ENCODE peak calls at places on chromosomes 7 and 10, in nine cellular contexts. L is HEK293T, M is MV-4-11, C is transverse colon, G is amniotic stem cell, V is T-helper 2 cell, K is T-cell, N is pulmonary artery endothelial cell, F is ACHN. W is an unnamed sample.

GRCh38 chr10:43206391-43207235 is 60.3 kb downstream of the RASGEF1A start:
- DNase-seq in G (no peak), N (no peak), F (no peak), C (peak), L (no peak), M (no peak), K (no peak), V (no peak), W (no peak)

GRCh38 chr7:102942181-102942882 is 29.5 kb downstream of the LRRC17 start:
- DNase-seq in N (no peak), C (no peak), K (no peak), F (no peak), M (no peak), G (no peak), L (no peak), V (no peak), W (no peak)

GRCh38 chr10:35506741-35507140 is 98.4 kb upstream of the GJD4 start:
- DNase-seq in C (no peak), M (no peak), L (no peak), F (no peak), K (no peak), V (no peak), N (no peak), G (no peak), W (no peak)

GRCh38 chr10:71125749-71126107 is 86.6 kb upstream of the UNC5B start:
- DNase-seq in N (no peak), F (no peak), G (no peak), V (no peak), K (no peak), C (no peak), L (no peak), M (no peak), W (no peak)

GRCh38 chr10:27360581-27361172 is 120.1 kb upstream of the ACBD5 start:
- DNase-seq in C (peak), L (peak), N (peak), K (peak), G (peak), V (peak), F (peak), M (peak), W (peak)

GRCh38 chr7:1046722-1047679 is 2.7 kb downstream of the GPR146 start:
- DNase-seq in G (no peak), F (no peak), L (no peak), K (peak), N (no peak), M (no peak), C (peak), V (peak), W (no peak)

GRCh38 chr10:78231930-78232329 is 198.3 kb downstream of the RPS24 start:
- DNase-seq in N (no peak), G (no peak), C (no peak), V (no peak), M (peak), K (no peak), F (no peak), L (no peak), W (no peak)

GRCh38 chr7:151404216-151405011 is 5.4 kb downstream of the WDR86 start:
- DNase-seq in K (no peak), L (no peak), N (no peak), M (peak), C (peak), V (no peak), F (peak), G (no peak), W (no peak)

GRCh38 chr7:88224596-88225275 is 4.9 kb upstream of the SRI start:
- DNase-seq in N (no peak), M (peak), K (no peak), G (no peak), C (no peak), V (peak), L (no peak), F (peak), W (no peak)

GRCh38 chr7:3204526-3204925 is 96.5 kb upstream of the SDK1 start:
- DNase-seq in G (no peak), V (no peak), M (no peak), C (no peak), F (no peak), L (no peak), K (no peak), N (no peak), W (no peak)

GRCh38 chr10:100668001-100668400 is 77.4 kb upstream of the PAX2 start:
- DNase-seq in V (no peak), M (no peak), N (no peak), F (no peak), G (no peak), K (no peak), L (no peak), C (no peak), W (no peak)

GRCh38 chr10:61301560-61301959 is 151.6 kb downstream of the TMEM26 start:
- DNase-seq in N (no peak), L (no peak), G (peak), C (no peak), K (no peak), F (no peak), M (no peak), V (no peak), W (no peak)

GRCh38 chr10:16915308-16915707 is 98.1 kb upstream of the RSU1 start:
- DNase-seq in G (no peak), K (no peak), F (no peak), N (no peak), L (no peak), M (peak), C (no peak), V (peak), W (no peak)

GRCh38 chr7:128937647-128938523 is at the start of gene IRF5:
- DNase-seq in L (no peak), C (peak), N (no peak), K (no peak), V (peak), M (peak), F (peak), G (no peak), W (no peak)

GRCh38 chr7:2734761-2735571 is 47.0 kb downstream of the AMZ1 start:
- DNase-seq in N (no peak), V (no peak), F (no peak), C (peak), G (no peak), L (no peak), K (no peak), M (peak), W (peak)

GRCh38 chr10:28922127-28922526 is 244.8 kb downstream of the BAMBI start:
- DNase-seq in V (no peak), K (no peak), N (no peak), G (peak), L (no peak), F (peak), M (no peak), C (no peak), W (no peak)

GRCh38 chr10:75398630-75399460 is 2.7 kb downstream of the ZNF503 start:
- DNase-seq in L (no peak), F (no peak), V (no peak), K (no peak), N (no peak), M (no peak), G (no peak), C (peak), W (no peak)

GRCh38 chr7:123070702-123071286 is 75.3 kb upstream of the TAS2R16 start:
- DNase-seq in L (peak), K (no peak), V (peak), G (no peak), N (no peak), M (no peak), C (no peak), F (no peak), W (no peak)